ENCODE peak calls at places on chromosomes 11 and 22, in six cellular contexts. One of them, this sample, is unnamed. For H3K4me1, the result is how much of the 10 kb centered on the place peaks cover.

GRCh38 chr11:3223932-3224729 is 5.5 kb upstream of the MRGPRG start:
- DNase-seq in endothelial cell of umbilical vein: no peak
- DNase-seq in heart left ventricle: no peak
- DNase-seq in OCI-LY7: no peak
- DNase-seq in ovary: no peak
- DNase-seq in Peyer's patch: peak
- DNase-seq in this sample: no peak

GRCh38 chr22:44549701-44550100 is 51.7 kb upstream of the RTL6 start:
- DNase-seq in endothelial cell of umbilical vein: no peak
- DNase-seq in heart left ventricle: no peak
- DNase-seq in ovary: no peak
- DNase-seq in Peyer's patch: no peak
- DNase-seq in OCI-LY7: no peak
- DNase-seq in this sample: no peak

GRCh38 chr11:123439616-123440015 is 9.5 kb downstream of the GRAMD1B start:
- DNase-seq in endothelial cell of umbilical vein: no peak
- DNase-seq in OCI-LY7: no peak
- DNase-seq in Peyer's patch: no peak
- DNase-seq in ovary: no peak
- DNase-seq in heart left ventricle: no peak
- DNase-seq in this sample: no peak

GRCh38 chr11:47148274-47148673 is 28.4 kb downstream of the ARFGAP2 start:
- DNase-seq in Peyer's patch: no peak
- DNase-seq in endothelial cell of umbilical vein: no peak
- DNase-seq in OCI-LY7: no peak
- DNase-seq in ovary: no peak
- DNase-seq in heart left ventricle: no peak
- DNase-seq in this sample: no peak

GRCh38 chr11:19597876-19598275 is 114.8 kb upstream of the NAV2 start:
- DNase-seq in heart left ventricle: no peak
- DNase-seq in Peyer's patch: no peak
- DNase-seq in endothelial cell of umbilical vein: no peak
- DNase-seq in ovary: no peak
- DNase-seq in OCI-LY7: no peak
- DNase-seq in this sample: peak

GRCh38 chr11:117924631-117925170 is 4.5 kb downstream of the TMPRSS13 start:
- DNase-seq in Peyer's patch: no peak
- DNase-seq in endothelial cell of umbilical vein: no peak
- DNase-seq in heart left ventricle: no peak
- DNase-seq in OCI-LY7: no peak
- DNase-seq in ovary: no peak
- DNase-seq in this sample: no peak

GRCh38 chr11:67544591-67545242 is 21.5 kb upstream of the CABP2 start:
- DNase-seq in OCI-LY7: no peak
- DNase-seq in endothelial cell of umbilical vein: no peak
- DNase-seq in ovary: no peak
- DNase-seq in Peyer's patch: no peak
- DNase-seq in heart left ventricle: no peak
- DNase-seq in this sample: no peak

GRCh38 chr11:34234086-34234740 is 123.6 kb downstream of the ABTB2 start:
- DNase-seq in ovary: no peak
- DNase-seq in Peyer's patch: peak
- DNase-seq in endothelial cell of umbilical vein: peak
- DNase-seq in OCI-LY7: peak
- DNase-seq in heart left ventricle: no peak
- DNase-seq in this sample: no peak

GRCh38 chr11:90947930-90948329 is 725.1 kb upstream of the CHORDC1 start:
- DNase-seq in Peyer's patch: no peak
- DNase-seq in endothelial cell of umbilical vein: no peak
- DNase-seq in ovary: no peak
- DNase-seq in OCI-LY7: no peak
- DNase-seq in heart left ventricle: no peak
- DNase-seq in this sample: no peak

GRCh38 chr11:64845125-64845735 is 777 bp upstream of the CDC42BPG start:
- DNase-seq in Peyer's patch: no peak
- DNase-seq in endothelial cell of umbilical vein: no peak
- DNase-seq in OCI-LY7: no peak
- DNase-seq in heart left ventricle: no peak
- DNase-seq in ovary: no peak
- DNase-seq in this sample: no peak

GRCh38 chr11:70263363-70263762 is 7.1 kb upstream of the PPFIA1 start:
- DNase-seq in ovary: no peak
- DNase-seq in heart left ventricle: no peak
- DNase-seq in endothelial cell of umbilical vein: no peak
- DNase-seq in Peyer's patch: no peak
- DNase-seq in OCI-LY7: no peak
- DNase-seq in this sample: no peak

GRCh38 chr11:73236205-73236765 is 18.2 kb downstream of the P2RY2 start:
- DNase-seq in OCI-LY7: no peak
- DNase-seq in Peyer's patch: no peak
- DNase-seq in endothelial cell of umbilical vein: no peak
- DNase-seq in heart left ventricle: no peak
- DNase-seq in ovary: no peak
- DNase-seq in this sample: no peak

GRCh38 chr11:73237471-73238290 is 19.6 kb downstream of the P2RY2 start:
- DNase-seq in ovary: no peak
- DNase-seq in Peyer's patch: no peak
- DNase-seq in OCI-LY7: no peak
- DNase-seq in heart left ventricle: peak
- DNase-seq in endothelial cell of umbilical vein: peak
- DNase-seq in this sample: peak

GRCh38 chr11:119484741-119485605 is 62.0 kb upstream of the THY1 start:
- DNase-seq in Peyer's patch: no peak
- DNase-seq in heart left ventricle: no peak
- DNase-seq in ovary: no peak
- DNase-seq in endothelial cell of umbilical vein: no peak
- DNase-seq in OCI-LY7: peak
- DNase-seq in this sample: peak

GRCh38 chr22:25628494-25628893 is 64.0 kb downstream of the GRK3 start:
- DNase-seq in OCI-LY7: no peak
- DNase-seq in Peyer's patch: no peak
- DNase-seq in endothelial cell of umbilical vein: no peak
- DNase-seq in heart left ventricle: no peak
- DNase-seq in ovary: no peak
- DNase-seq in this sample: no peak

GRCh38 chr11:35464308-35464707 is 45.0 kb upstream of the SLC1A2 start:
- DNase-seq in OCI-LY7: no peak
- DNase-seq in ovary: no peak
- DNase-seq in heart left ventricle: no peak
- DNase-seq in Peyer's patch: no peak
- DNase-seq in endothelial cell of umbilical vein: no peak
- DNase-seq in this sample: no peak

GRCh38 chr11:43987384-43988039 is 45.1 kb downstream of the C11orf96 start:
- DNase-seq in ovary: peak
- DNase-seq in Peyer's patch: peak
- DNase-seq in heart left ventricle: peak
- DNase-seq in endothelial cell of umbilical vein: peak
- DNase-seq in OCI-LY7: no peak
- DNase-seq in this sample: peak

GRCh38 chr11:74837191-74837590 is 88.5 kb downstream of the RNF169 start:
- DNase-seq in heart left ventricle: no peak
- DNase-seq in endothelial cell of umbilical vein: no peak
- DNase-seq in ovary: no peak
- DNase-seq in Peyer's patch: no peak
- DNase-seq in OCI-LY7: no peak
- DNase-seq in this sample: no peak

GRCh38 chr22:31637938-31638618 is 23.9 kb downstream of the PISD start:
- DNase-seq in Peyer's patch: peak
- DNase-seq in OCI-LY7: peak
- DNase-seq in heart left ventricle: peak
- DNase-seq in ovary: no peak
- DNase-seq in endothelial cell of umbilical vein: peak
- DNase-seq in this sample: no peak

GRCh38 chr22:17570851-17571631 is 7.7 kb downstream of the SLC25A18 start:
- DNase-seq in OCI-LY7: no peak
- DNase-seq in ovary: peak
- DNase-seq in heart left ventricle: peak
- DNase-seq in endothelial cell of umbilical vein: no peak
- DNase-seq in Peyer's patch: peak
- DNase-seq in this sample: no peak

GRCh38 chr22:19524170-19525115 is at the start of gene CLDN5:
- DNase-seq in endothelial cell of umbilical vein: peak
- DNase-seq in heart left ventricle: peak
- DNase-seq in ovary: peak
- DNase-seq in Peyer's patch: no peak
- DNase-seq in OCI-LY7: no peak
- DNase-seq in this sample: peak

GRCh38 chr11:115241899-115242298 is 262.3 kb downstream of the CADM1 start:
- DNase-seq in Peyer's patch: no peak
- DNase-seq in heart left ventricle: no peak
- DNase-seq in endothelial cell of umbilical vein: no peak
- DNase-seq in ovary: no peak
- DNase-seq in OCI-LY7: no peak
- DNase-seq in this sample: no peak

GRCh38 chr22:36455571-36456458 is 25.6 kb downstream of the TXN2 start:
- DNase-seq in OCI-LY7: no peak
- DNase-seq in ovary: no peak
- DNase-seq in heart left ventricle: no peak
- DNase-seq in endothelial cell of umbilical vein: no peak
- DNase-seq in Peyer's patch: no peak
- DNase-seq in this sample: no peak
- H3K4me1 ChIP-seq in OCI-LY7: under half
- H3K4me1 ChIP-seq in ovary: under half
- H3K4me1 ChIP-seq in heart left ventricle: half or more
- H3K4me1 ChIP-seq in endothelial cell of umbilical vein: under half
- H3K4me1 ChIP-seq in Peyer's patch: under half
- H3K4me1 ChIP-seq in this sample: under half

DNA sequence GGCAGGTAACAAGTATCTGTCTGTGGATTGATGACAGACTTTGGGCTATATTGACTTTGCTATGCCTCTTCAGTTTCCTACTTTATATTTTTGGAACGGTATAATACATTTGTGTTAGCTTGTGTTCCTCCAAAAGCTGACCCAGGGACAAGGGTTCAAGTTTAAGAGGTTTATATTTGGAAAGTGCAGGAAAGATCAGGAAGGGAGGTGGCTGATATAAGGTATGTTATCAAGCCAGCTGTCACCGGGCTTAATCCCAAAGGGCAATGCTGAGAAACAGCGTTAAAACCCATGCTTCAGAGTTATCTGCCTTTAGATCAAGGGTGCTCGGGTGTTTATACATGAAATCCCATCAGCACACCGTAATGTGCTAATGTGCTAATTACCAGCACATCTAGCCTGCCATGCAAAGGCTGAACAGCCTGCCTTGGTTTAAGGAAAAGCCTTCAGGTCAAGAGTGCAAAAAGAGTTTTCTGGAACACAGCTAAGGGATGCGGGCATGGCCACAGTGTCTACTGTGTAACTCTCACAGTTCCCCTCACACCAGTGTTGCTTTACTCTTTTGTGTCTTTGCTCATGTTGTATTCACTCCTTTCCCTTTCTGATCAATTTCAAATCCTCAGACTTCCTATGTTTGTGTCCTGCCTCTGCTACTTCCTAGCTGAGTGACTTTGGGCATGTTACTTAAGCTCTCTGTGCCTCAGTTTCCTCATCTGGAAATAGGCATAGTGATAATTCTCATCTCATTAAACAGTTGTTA is 77.5 kb downstream of the BDNF start:
- DNase-seq in Peyer's patch: no peak
- DNase-seq in OCI-LY7: no peak
- DNase-seq in ovary: no peak
- DNase-seq in endothelial cell of umbilical vein: no peak
- DNase-seq in heart left ventricle: no peak
- DNase-seq in this sample: no peak
- H3K27ac ChIP-seq in Peyer's patch: no peak
- H3K27ac ChIP-seq in OCI-LY7: no peak
- H3K27ac ChIP-seq in ovary: no peak
- H3K27ac ChIP-seq in endothelial cell of umbilical vein: no peak
- H3K27ac ChIP-seq in heart left ventricle: no peak
- H3K27ac ChIP-seq in this sample: no peak

DNA sequence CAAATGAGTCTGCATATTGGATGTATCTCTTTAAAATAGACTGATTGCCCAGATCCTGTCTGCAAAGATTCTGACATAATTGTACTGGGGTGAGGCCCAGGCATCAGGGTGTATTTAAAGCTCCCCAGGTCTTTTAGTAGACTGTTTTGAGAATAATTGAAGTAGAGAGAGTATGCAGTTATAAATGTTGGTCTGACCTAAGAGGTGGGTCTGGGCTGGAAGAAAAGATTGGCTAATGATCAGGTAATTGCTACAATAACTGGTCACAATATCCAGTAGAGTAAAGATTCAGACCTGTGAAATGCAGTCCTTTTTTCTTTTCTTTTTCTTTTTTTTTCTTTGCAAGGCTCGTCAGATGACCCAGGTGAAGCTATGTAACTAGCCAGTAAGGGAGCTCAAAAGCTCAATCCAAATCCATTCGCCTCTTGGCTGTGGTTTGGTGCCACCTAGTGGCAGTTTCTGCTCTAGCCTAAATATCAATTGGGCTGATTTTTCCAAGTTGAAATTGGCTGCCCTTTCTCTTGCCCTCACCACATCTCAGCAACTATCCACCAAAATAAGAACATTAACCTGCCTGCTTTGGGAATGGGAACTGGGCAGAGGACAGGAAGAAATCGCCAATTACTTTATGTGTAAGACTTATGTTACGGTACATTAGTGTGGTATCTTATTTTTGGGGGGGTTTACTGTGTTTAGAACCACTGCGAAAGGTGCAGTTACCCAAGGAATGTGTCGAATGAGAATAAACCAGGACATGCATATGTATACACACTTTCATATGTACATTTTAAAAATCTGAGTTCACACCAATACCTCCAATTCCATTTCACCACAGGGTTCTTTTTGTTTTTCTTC is 45.9 kb downstream of the ZNF143 start:
- DNase-seq in heart left ventricle: peak
- DNase-seq in ovary: peak
- DNase-seq in endothelial cell of umbilical vein: peak
- DNase-seq in OCI-LY7: peak
- DNase-seq in Peyer's patch: peak
- DNase-seq in this sample: no peak
- TF ChIP-seq CTCF in heart left ventricle: peak
- TF ChIP-seq CTCF in ovary: peak
- TF ChIP-seq CTCF in endothelial cell of umbilical vein: peak
- TF ChIP-seq CTCF in OCI-LY7: peak
- TF ChIP-seq CTCF in Peyer's patch: peak
- TF ChIP-seq CTCF in this sample: peak

GRCh38 chr22:24563246-24563645 is 7.4 kb downstream of the SNRPD3 start:
- DNase-seq in OCI-LY7: no peak
- DNase-seq in Peyer's patch: no peak
- DNase-seq in heart left ventricle: no peak
- DNase-seq in endothelial cell of umbilical vein: no peak
- DNase-seq in ovary: no peak
- DNase-seq in this sample: no peak
- H3K4me1 ChIP-seq in OCI-LY7: under half
- H3K4me1 ChIP-seq in Peyer's patch: under half
- H3K4me1 ChIP-seq in heart left ventricle: half or more
- H3K4me1 ChIP-seq in endothelial cell of umbilical vein: under half
- H3K4me1 ChIP-seq in ovary: under half
- H3K4me1 ChIP-seq in this sample: under half

This sample was measured in ascending aorta.